ENCODE peak calls at places on chromosomes 16 and 17, in eight cellular contexts. B is activated CD8-positive, alpha-beta T cell treated with anti-CD3 and anti-CD28 coated beads for 36 hours; X is lung; G is neural crest cell; R is bronchial epithelial cell; Y is CD8-positive, alpha-beta T cell; N is neural progenitor cell; U is ascending aorta. J is an unnamed sample.

GRCh38 chr16:1645914-1646525 is 32.1 kb upstream of the JPT2 start:
- DNase-seq in Y (peak), U (no peak), B (peak), R (peak), N (no peak), G (no peak), X (no peak), J (no peak)

GRCh38 chr16:89912627-89913026 is 6.0 kb upstream of the MC1R start:
- DNase-seq in N (no peak), G (no peak), B (no peak), U (no peak), R (no peak), Y (no peak), X (no peak), J (no peak)

GRCh38 chr16:49866533-49867155 is 10.7 kb upstream of the ZNF423 start:
- DNase-seq in X (no peak), G (peak), R (no peak), Y (no peak), N (peak), U (no peak), B (no peak), J (no peak)

GRCh38 chr17:39166437-39167335 is 725 bp upstream of the ARL5C start:
- DNase-seq in U (no peak), Y (no peak), X (no peak), G (no peak), R (peak), N (no peak), B (no peak), J (no peak)

GRCh38 chr16:66706506-66706880 is 9.9 kb upstream of the CMTM4 start:
- DNase-seq in Y (no peak), G (no peak), N (no peak), B (no peak), R (no peak), U (no peak), X (peak), J (no peak)

GRCh38 chr17:49570540-49571242 is 5.0 kb upstream of the NXPH3 start:
- DNase-seq in B (no peak), G (no peak), R (no peak), Y (no peak), X (no peak), U (peak), N (no peak), J (no peak)

GRCh38 chr17:29195465-29196081 is 15.4 kb upstream of the MYO18A start:
- DNase-seq in U (peak), N (no peak), Y (no peak), B (peak), X (no peak), R (peak), G (no peak), J (no peak)

GRCh38 chr16:84730406-84731106 is 30.8 kb downstream of the USP10 start:
- DNase-seq in N (no peak), X (peak), G (no peak), Y (peak), U (peak), B (peak), R (peak), J (no peak)

GRCh38 chr17:80955078-80955477 is 36.6 kb upstream of the CHMP6 start:
- DNase-seq in Y (no peak), G (no peak), U (peak), R (no peak), N (no peak), B (no peak), X (no peak), J (peak)

GRCh38 chr17:80621335-80622169 is 76.9 kb downstream of the RPTOR start:
- DNase-seq in N (peak), R (no peak), G (no peak), Y (no peak), B (no peak), X (no peak), U (no peak), J (no peak)

GRCh38 chr17:58402047-58402446 is 15.3 kb downstream of the RNF43 start:
- DNase-seq in N (no peak), Y (no peak), U (no peak), B (peak), G (no peak), R (no peak), X (no peak), J (no peak)

GRCh38 chr17:49862781-49863331 is 15.0 kb upstream of the TAC4 start:
- DNase-seq in N (no peak), U (no peak), X (peak), B (no peak), Y (no peak), G (no peak), R (no peak), J (no peak)

GRCh38 chr17:82845163-82845807 is 5.5 kb upstream of the ZNF750 start:
- DNase-seq in Y (no peak), X (peak), R (no peak), U (no peak), B (no peak), N (no peak), G (no peak), J (peak)

GRCh38 chr17:28973414-28973813 is 22.1 kb upstream of the PHF12 start:
- DNase-seq in B (no peak), R (no peak), U (no peak), N (no peak), Y (no peak), G (no peak), X (peak), J (no peak)

GRCh38 chr16:80250376-80250775 is 290.4 kb upstream of the DYNLRB2 start:
- DNase-seq in R (no peak), X (no peak), U (no peak), G (no peak), B (no peak), N (no peak), Y (no peak), J (no peak)

GRCh38 chr16:85390511-85391174 is 222.5 kb upstream of the GSE1 start:
- DNase-seq in X (peak), B (no peak), R (peak), Y (no peak), U (peak), N (no peak), G (no peak), J (peak)

GRCh38 chr16:74844041-74844826 is 69.6 kb upstream of the FA2H start:
- DNase-seq in Y (no peak), U (no peak), X (no peak), B (no peak), N (no peak), G (no peak), R (peak), J (no peak)

GRCh38 chr17:16941072-16941641 is 30.8 kb downstream of the TNFRSF13B start:
- DNase-seq in X (no peak), Y (no peak), B (no peak), N (no peak), U (peak), R (no peak), G (no peak), J (peak)

GRCh38 chr16:69796285-69797118 is 34.4 kb downstream of the WWP2 start:
- DNase-seq in B (peak), X (peak), Y (peak), U (no peak), R (peak), N (peak), G (peak), J (no peak)

GRCh38 chr17:66834919-66835454 is at the start of gene CACNG5:
- DNase-seq in B (no peak), G (peak), N (peak), U (no peak), R (no peak), Y (no peak), X (no peak), J (no peak)

GRCh38 chr17:47209499-47209898 is 351 bp downstream of the MYL4 start:
- DNase-seq in N (no peak), G (no peak), Y (no peak), X (no peak), B (no peak), U (no peak), R (no peak), J (no peak)

GRCh38 chr17:44144966-44145739 is 3.4 kb downstream of the HROB start:
- DNase-seq in G (no peak), B (no peak), Y (no peak), R (peak), X (no peak), N (no peak), U (no peak), J (no peak)

GRCh38 chr17:48577946-48578615 is at the start of gene HOXB4:
- DNase-seq in Y (peak), G (peak), X (peak), U (peak), N (peak), B (peak), R (no peak), J (no peak)

GRCh38 chr16:29645699-29646187 is 17.3 kb upstream of the SPN start:
- DNase-seq in Y (no peak), R (peak), G (no peak), X (no peak), B (peak), N (no peak), U (no peak), J (no peak)

GRCh38 chr16:4747906-4748681 is 13.8 kb downstream of the DNAAF8 start:
- DNase-seq in U (no peak), N (no peak), G (no peak), B (no peak), Y (no peak), X (no peak), R (no peak), J (no peak)

GRCh38 chr17:80879723-80880649 is 111.7 kb upstream of the CHMP6 start:
- DNase-seq in Y (no peak), B (peak), R (no peak), U (no peak), G (peak), X (no peak), N (no peak), J (peak)

GRCh38 chr17:740240-741055 is 8.1 kb downstream of the TLCD3A start:
- DNase-seq in R (no peak), B (peak), N (no peak), Y (peak), X (peak), U (no peak), G (no peak), J (no peak)

GRCh38 chr17:61475726-61476125 is 23.5 kb downstream of the TBX4 start:
- DNase-seq in G (no peak), U (no peak), R (peak), N (no peak), B (no peak), Y (no peak), X (no peak), J (peak)

GRCh38 chr16:25411376-25412081 is 153.9 kb upstream of the ZKSCAN2 start:
- DNase-seq in Y (no peak), N (peak), U (no peak), X (no peak), R (no peak), B (no peak), G (no peak), J (no peak)

GRCh38 chr17:79557724-79558572 is 52.9 kb downstream of the RBFOX3 start:
- DNase-seq in Y (no peak), B (no peak), R (no peak), X (no peak), U (no peak), N (no peak), G (no peak), J (peak)

GRCh38 chr16:21614896-21615295 is 15.5 kb downstream of the METTL9 start:
- DNase-seq in B (no peak), X (no peak), G (no peak), N (no peak), R (no peak), Y (no peak), U (no peak), J (no peak)
- TF ChIP-seq CTCF in B (no peak), X (no peak), G (no peak), N (peak), R (no peak), Y (no peak), U (no peak), J (peak)

GRCh38 chr16:81883235-81883634 is 104.1 kb downstream of the PLCG2 start:
- DNase-seq in N (no peak), X (no peak), R (no peak), Y (no peak), G (no peak), B (no peak), U (no peak), J (no peak)

GRCh38 chr16:81889896-81890634 is 111.0 kb downstream of the PLCG2 start:
- DNase-seq in U (no peak), X (peak), G (peak), R (peak), B (peak), N (peak), Y (peak), J (no peak)

GRCh38 chr16:81882559-81882958 is 103.5 kb downstream of the PLCG2 start:
- DNase-seq in X (no peak), R (no peak), U (no peak), Y (no peak), B (no peak), G (no peak), N (no peak), J (no peak)

GRCh38 chr16:81888520-81889394 is 109.7 kb downstream of the PLCG2 start:
- DNase-seq in B (no peak), N (no peak), R (no peak), G (no peak), X (no peak), U (no peak), Y (no peak), J (no peak)

DNA sequence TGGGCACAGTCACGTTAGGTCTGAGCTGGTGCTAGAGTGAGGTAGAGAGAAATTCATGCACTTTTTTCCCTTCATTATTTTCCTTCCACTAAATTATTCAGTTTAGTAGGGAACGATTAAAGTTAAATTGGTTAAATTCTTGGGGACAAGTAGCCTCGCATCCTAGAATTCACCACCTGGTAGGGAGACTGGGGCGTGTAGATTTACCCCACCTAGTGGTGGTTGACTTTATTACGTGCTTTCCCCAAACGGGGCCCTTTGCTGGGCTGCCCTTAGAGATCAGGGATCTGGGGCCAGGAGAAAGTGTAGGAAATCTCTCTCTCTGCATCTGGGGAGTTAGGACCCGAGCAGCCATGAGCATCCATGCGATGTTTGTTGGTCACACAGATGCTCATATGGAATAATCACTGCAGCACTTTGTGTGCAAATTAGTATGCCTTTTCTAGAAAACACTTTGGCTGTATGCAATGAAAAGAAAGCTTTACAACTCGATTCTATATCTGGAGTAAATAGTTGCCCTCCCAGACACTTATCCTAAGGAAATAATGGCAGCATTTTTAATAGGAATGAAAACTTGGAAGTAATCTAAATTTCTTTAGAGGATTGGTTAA is 107.0 kb downstream of the PLCG2 start:
- DNase-seq in G (peak), B (peak), R (peak), Y (peak), X (no peak), U (no peak), N (peak), J (no peak)
- TF ChIP-seq CTCF in G (peak), B (peak), R (peak), Y (peak), X (peak), U (no peak), N (peak), J (peak)

GRCh38 chr17:32111141-32111771 is 31.0 kb upstream of the RHOT1 start:
- DNase-seq in G (no peak), X (peak), Y (peak), B (peak), R (peak), N (peak), U (peak), J (no peak)
- TF ChIP-seq CTCF in G (peak), X (no peak), Y (peak), B (peak), R (peak), N (peak), U (no peak), J (peak)

GRCh38 chr17:36534881-36535668 is at the start of gene PIGW:
- DNase-seq in Y (peak), R (peak), U (peak), N (peak), B (peak), G (peak), X (peak), J (no peak)
- TF ChIP-seq CTCF in Y (no peak), R (peak), U (peak), N (no peak), B (no peak), G (peak), X (no peak), J (peak)

GRCh38 chr16:14641877-14642276 is 9.1 kb downstream of the BFAR start:
- DNase-seq in U (no peak), B (no peak), N (no peak), Y (no peak), R (no peak), X (no peak), G (no peak), J (peak)
- TF ChIP-seq CTCF in U (no peak), B (no peak), N (no peak), Y (no peak), R (no peak), X (no peak), G (no peak), J (no peak)

GRCh38 chr16:58515125-58515870 is at the start of gene SETD6:
- DNase-seq in B (peak), G (peak), Y (peak), N (peak), U (peak), R (peak), X (peak), J (peak)
- TF ChIP-seq CTCF in B (no peak), G (peak), Y (no peak), N (peak), U (peak), R (no peak), X (no peak), J (peak)

DNA sequence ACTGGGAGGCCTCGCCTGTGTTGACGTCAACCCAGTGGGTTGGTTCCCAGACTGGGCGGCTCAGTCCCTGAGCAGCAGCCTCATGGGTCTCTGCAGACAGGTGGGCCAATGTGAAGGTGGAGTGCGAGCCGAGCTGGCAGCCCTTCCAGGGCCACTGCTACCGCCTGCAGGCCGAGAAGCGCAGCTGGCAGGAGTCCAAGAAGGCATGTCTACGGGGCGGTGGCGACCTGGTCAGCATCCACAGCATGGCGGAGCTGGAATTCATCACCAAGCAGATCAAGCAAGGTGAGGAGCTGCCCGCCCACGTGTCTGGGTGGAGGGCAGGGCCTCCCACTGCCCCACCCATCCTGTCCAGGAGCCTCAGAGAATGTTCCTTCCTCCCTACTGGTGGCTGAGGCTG is 44.1 kb downstream of the MRC2 start:
- DNase-seq in R (peak), X (no peak), Y (no peak), G (no peak), B (no peak), U (no peak), N (no peak), J (no peak)
- TF ChIP-seq CTCF in R (peak), X (no peak), Y (no peak), G (no peak), B (no peak), U (no peak), N (no peak), J (no peak)

GRCh38 chr17:17951524-17951923 is 20.7 kb downstream of the TOM1L2 start:
- DNase-seq in R (peak), B (no peak), Y (no peak), G (no peak), N (no peak), U (no peak), X (no peak), J (no peak)

GRCh38 chr17:17954079-17954478 is 18.1 kb downstream of the TOM1L2 start:
- DNase-seq in N (no peak), B (no peak), U (no peak), X (no peak), R (no peak), G (no peak), Y (no peak), J (no peak)

GRCh38 chr17:17950806-17951205 is 21.4 kb downstream of the TOM1L2 start:
- DNase-seq in U (no peak), R (no peak), X (no peak), B (no peak), Y (no peak), G (no peak), N (no peak), J (no peak)

GRCh38 chr17:17950347-17950746 is 21.9 kb downstream of the TOM1L2 start:
- DNase-seq in Y (no peak), B (no peak), G (no peak), X (no peak), N (no peak), U (no peak), R (no peak), J (no peak)

GRCh38 chr17:17952691-17953090 is 19.5 kb downstream of the TOM1L2 start:
- DNase-seq in X (no peak), N (no peak), B (no peak), Y (no peak), G (no peak), R (no peak), U (no peak), J (no peak)
- TF ChIP-seq CTCF in X (no peak), N (peak), B (no peak), Y (no peak), G (no peak), R (no peak), U (no peak), J (no peak)

DNA sequence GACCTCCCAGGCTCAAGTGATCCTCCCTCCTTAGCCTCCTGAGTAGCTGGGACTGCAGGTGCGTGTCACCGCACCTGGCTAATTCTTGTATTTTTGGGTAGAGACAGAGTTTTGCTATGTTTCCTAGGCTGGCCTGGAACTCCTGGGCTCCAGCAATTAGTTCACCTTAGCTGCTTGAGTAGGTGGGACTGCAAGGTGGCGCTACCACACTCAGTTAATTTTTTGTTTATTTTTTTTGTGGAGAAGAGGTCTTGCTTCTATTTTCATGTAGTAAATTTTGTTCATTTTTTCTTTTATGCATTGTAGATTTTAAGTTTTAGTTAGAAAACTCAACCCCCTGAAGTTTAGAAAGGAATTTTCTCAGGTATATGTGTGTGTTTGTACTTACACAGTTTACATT is 21.7 kb downstream of the RNF135 start:
- DNase-seq in X (no peak), U (no peak), N (no peak), B (no peak), Y (no peak), G (no peak), R (no peak), J (no peak)
- TF ChIP-seq CTCF in X (no peak), U (no peak), N (peak), B (no peak), Y (no peak), G (no peak), R (no peak), J (peak)